ENCODE peak calls at places on chromosomes 4 and X, in ten cellular contexts. R, W, I, Q, B, U, C, N, T and Z are unnamed samples.

GRCh38 chr4:7763788-7764187 is 175.9 kb downstream of the AFAP1 start:
- DNase-seq in R (no peak), W (no peak), I (no peak), Q (peak; percentile 87), B (peak; percentile 21), U (no peak), C (no peak), N (no peak), T (no peak), Z (no peak)

GRCh38 chr4:128502818-128503527 is 215.4 kb upstream of the PGRMC2 start:
- DNase-seq in R (no peak), W (no peak), I (no peak), Q (no peak), B (peak; percentile 91), U (no peak), C (no peak), N (no peak), T (no peak), Z (no peak)

GRCh38 chrX:109856974-109857373 is 123.9 kb upstream of the ACSL4 start:
- DNase-seq in R (no peak), W (no peak), I (no peak), Q (peak; percentile 34), B (peak; percentile 66), U (no peak), C (no peak), N (peak; percentile 46), T (peak; percentile 38), Z (no peak)

GRCh38 chrX:106170318-106170717 is 2.2 kb downstream of the PWWP3B start:
- DNase-seq in R (no peak), W (no peak), I (no peak), Q (no peak), B (no peak), U (no peak), C (no peak), N (peak; percentile 11), T (peak; percentile 1), Z (peak; percentile 0)

GRCh38 chr4:680931-681645 is 6.7 kb downstream of the MYL5 start:
- DNase-seq in R (peak; percentile 53), W (peak; percentile 55), I (no peak), Q (no peak), B (no peak), U (peak; percentile 67), C (peak; percentile 89), N (peak; percentile 77), T (peak; percentile 75), Z (peak; percentile 34)

GRCh38 chrX:68043713-68044438 is 389.4 kb downstream of the OPHN1 start:
- DNase-seq in R (no peak), W (no peak), I (no peak), Q (no peak), B (no peak), U (no peak), C (no peak), N (no peak), T (no peak), Z (no peak)

GRCh38 chrX:152912121-152912520 is 14.3 kb downstream of the ZNF185 start:
- DNase-seq in R (no peak), W (no peak), I (no peak), Q (no peak), B (no peak), U (no peak), C (no peak), N (peak; percentile 29), T (peak; percentile 37), Z (no peak)

GRCh38 chrX:13898084-13898483 is 81.2 kb upstream of the GPM6B start:
- DNase-seq in R (peak; percentile 26), W (no peak), I (no peak), Q (peak; percentile 22), B (no peak), U (no peak), C (no peak), N (peak; percentile 77), T (peak; percentile 70), Z (peak; percentile 48)

GRCh38 chr4:56622176-56622575 is 58.9 kb downstream of the HOPX start:
- DNase-seq in R (no peak), W (no peak), I (no peak), Q (no peak), B (no peak), U (no peak), C (no peak), N (no peak), T (no peak), Z (no peak)

GRCh38 chrX:34849371-34849770 is 93.2 kb upstream of the FAM47B start:
- DNase-seq in R (no peak), W (no peak), I (no peak), Q (peak; percentile 74), B (no peak), U (no peak), C (no peak), N (no peak), T (no peak), Z (peak; percentile 79)
- H3K4me3 ChIP-seq in R (no peak overlapping the region), W (no peak overlapping the region), I (no peak overlapping the region), Q (no peak overlapping the region), B (no peak overlapping the region), U (no peak overlapping the region), C (no peak overlapping the region), N (no peak overlapping the region), T (no peak overlapping the region), Z (no peak overlapping the region)

DNA sequence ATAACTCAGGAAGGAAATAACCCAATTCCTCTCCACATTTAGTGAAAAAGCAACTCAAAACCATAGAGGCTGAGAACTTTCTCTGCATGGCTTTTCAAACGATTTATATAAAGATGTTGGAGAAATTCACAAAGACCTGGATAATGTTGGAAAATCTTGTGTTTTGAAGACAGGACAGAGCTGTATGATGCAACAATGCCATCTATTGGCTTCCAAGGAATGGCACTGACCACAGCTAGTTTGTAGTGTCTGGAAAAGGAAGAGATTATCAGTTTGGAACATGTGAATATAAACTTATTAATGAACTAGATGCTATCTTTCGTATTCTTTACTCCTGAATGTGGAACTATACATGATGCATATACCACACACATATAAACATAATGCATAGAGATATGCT is 503.6 kb downstream of the IL1RAPL1 start:
- DNase-seq in R (no peak), W (no peak), I (no peak), Q (peak; percentile 29), B (peak; percentile 26), U (no peak), C (no peak), N (peak; percentile 12), T (no peak), Z (peak; percentile 0)
- TF ChIP-seq CTCF in R (no peak), W (no peak), I (no peak), Q (peak; percentile 45), B (peak; percentile 23), U (no peak), C (no peak), N (peak; percentile 53), T (peak; percentile 8), Z (peak; percentile 26)

DNA sequence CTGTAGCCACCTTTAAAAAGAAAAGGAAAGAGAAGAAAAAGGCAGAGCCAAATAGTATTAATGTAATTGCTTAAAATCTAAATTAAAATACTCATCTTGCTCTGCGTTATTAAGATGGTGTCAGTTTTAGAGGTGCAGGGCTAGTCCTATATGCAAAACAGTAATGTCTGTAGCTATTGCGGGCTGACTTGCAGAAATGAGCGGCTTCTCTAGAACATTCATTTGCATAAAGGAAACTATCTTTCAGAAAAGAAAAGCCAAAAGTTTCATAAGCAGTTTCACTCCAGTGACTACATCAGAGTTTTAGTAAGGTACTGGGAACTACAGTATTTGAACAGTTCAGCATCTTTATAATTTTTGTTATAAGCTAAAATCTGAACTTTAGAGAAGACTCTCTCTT is 6.0 kb downstream of the SMAD1 start:
- DNase-seq in R (no peak), W (no peak), I (no peak), Q (no peak), B (no peak), U (no peak), C (no peak), N (no peak), T (peak; percentile 90), Z (no peak)
- H3K4me3 ChIP-seq in R (no peak overlapping the region), W (no peak overlapping the region), I (no peak overlapping the region), Q (no peak overlapping the region), B (no peak overlapping the region), U (no peak overlapping the region), C (no peak overlapping the region), N (no peak overlapping the region), T (peak overlapping the region; percentile 48), Z (no peak overlapping the region)

GRCh38 chr4:147957446-147957845 is 225.6 kb downstream of the ARHGAP10 start:
- DNase-seq in R (no peak), W (no peak), I (no peak), Q (no peak), B (no peak), U (no peak), C (no peak), N (no peak), T (no peak), Z (no peak)

GRCh38 chr4:147955827-147956565 is 224.1 kb downstream of the ARHGAP10 start:
- DNase-seq in R (no peak), W (no peak), I (no peak), Q (no peak), B (no peak), U (no peak), C (no peak), N (no peak), T (no peak), Z (no peak)

GRCh38 chr4:147958459-147959065 is 226.7 kb downstream of the ARHGAP10 start:
- DNase-seq in R (no peak), W (no peak), I (no peak), Q (no peak), B (no peak), U (no peak), C (no peak), N (no peak), T (no peak), Z (no peak)

GRCh38 chr4:147960971-147961370 is 229.1 kb downstream of the ARHGAP10 start:
- DNase-seq in R (no peak), W (no peak), I (no peak), Q (no peak), B (no peak), U (no peak), C (no peak), N (no peak), T (no peak), Z (no peak)

DNA sequence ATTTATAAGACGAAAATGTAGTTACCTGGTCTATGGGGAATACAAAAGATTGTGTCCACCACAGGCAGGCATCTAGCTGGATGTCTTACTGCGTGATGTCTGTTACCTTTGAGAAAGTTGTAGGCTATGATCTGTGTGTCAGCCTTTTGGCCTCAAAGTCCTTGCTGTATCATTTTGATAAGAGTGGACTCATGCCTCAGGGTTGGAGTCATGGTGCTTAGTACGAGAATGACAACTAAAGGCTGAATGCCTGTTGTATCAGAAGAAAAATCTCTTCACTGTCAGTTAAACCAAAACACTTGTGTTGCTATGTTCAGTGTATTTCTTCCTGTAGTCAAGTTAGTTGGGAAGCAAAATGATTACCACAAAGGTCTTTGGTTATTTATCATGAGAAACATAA is 226.2 kb downstream of the ARHGAP10 start:
- DNase-seq in R (no peak), W (no peak), I (no peak), Q (peak; percentile 29), B (peak; percentile 20), U (no peak), C (no peak), N (no peak), T (no peak), Z (no peak)
- TF ChIP-seq CTCF in R (no peak), W (no peak), I (no peak), Q (no peak), B (no peak), U (no peak), C (no peak), N (no peak), T (no peak), Z (no peak)

DNA sequence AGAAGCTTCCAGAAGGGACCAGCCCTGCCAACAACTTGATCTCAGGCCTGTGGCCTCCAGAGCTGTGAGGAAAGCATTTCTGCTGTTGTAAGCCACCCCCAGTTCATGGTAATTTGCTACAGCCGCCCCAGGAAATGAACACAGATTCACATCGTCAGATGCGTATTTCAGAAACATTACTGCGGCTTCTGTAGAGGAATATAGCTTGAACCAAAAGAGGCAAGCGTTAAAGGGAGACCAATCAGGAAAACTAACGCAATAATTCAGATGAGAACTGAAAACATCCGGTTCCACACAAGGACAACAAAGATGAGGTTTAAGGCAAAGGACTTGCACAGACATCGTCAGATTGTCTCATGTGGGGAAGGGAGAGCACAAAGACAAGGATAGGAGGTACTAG is 128.4 kb upstream of the TBL1X start:
- DNase-seq in R (no peak), W (no peak), I (no peak), Q (no peak), B (no peak), U (no peak), C (no peak), N (no peak), T (no peak), Z (no peak)
- H3K4me3 ChIP-seq in R (no peak overlapping the region), W (no peak overlapping the region), I (no peak overlapping the region), Q (no peak overlapping the region), B (no peak overlapping the region), U (no peak overlapping the region), C (no peak overlapping the region), N (no peak overlapping the region), T (no peak overlapping the region), Z (no peak overlapping the region)